ENCODE peak calls at places on chromosomes 2 and 18, in ten cellular contexts. H is stomach, E is testis, Y is hepatocyte, W is retinal pigment epithelial cell, Z is astrocyte of the spinal cord, X is mucosa of descending colon, I is cardiac fibroblast, J is A549, V is Panc1. M is an unnamed sample.

GRCh38 chr2:100214265-100214961 is 72.0 kb upstream of the AFF3 start:
- DNase-seq in H (no peak), E (peak), Y (peak), W (no peak), Z (no peak), X (peak), I (no peak), J (no peak), V (no peak), M (peak)

GRCh38 chr2:99442837-99443236 is 47.0 kb downstream of the REV1 start:
- DNase-seq in H (no peak), E (no peak), Y (no peak), W (no peak), Z (no peak), X (no peak), I (peak), J (no peak), V (no peak), M (peak)

GRCh38 chr2:155250800-155251199 is 552.3 kb downstream of the KCNJ3 start:
- DNase-seq in H (no peak), E (peak), Y (no peak), W (peak), Z (no peak), X (no peak), I (no peak), J (no peak), V (peak), M (peak)

GRCh38 chr2:134290363-134290762 is 36.5 kb downstream of the MGAT5 start:
- DNase-seq in H (no peak), E (no peak), Y (no peak), W (no peak), Z (no peak), X (no peak), I (no peak), J (no peak), V (no peak), M (no peak)

GRCh38 chr2:168431301-168432024 is 24.6 kb upstream of the CERS6 start:
- DNase-seq in H (no peak), E (no peak), Y (no peak), W (no peak), Z (no peak), X (no peak), I (no peak), J (no peak), V (no peak), M (no peak)

GRCh38 chr2:182358601-182359000 is 68.2 kb downstream of the PDE1A start:
- DNase-seq in H (no peak), E (no peak), Y (no peak), W (no peak), Z (no peak), X (no peak), I (no peak), J (no peak), V (no peak), M (no peak)

GRCh38 chr2:160647967-160648685 is 154.5 kb upstream of the RBMS1 start:
- DNase-seq in H (no peak), E (no peak), Y (no peak), W (no peak), Z (no peak), X (no peak), I (no peak), J (no peak), V (no peak), M (no peak)

GRCh38 chr2:174815524-174815923 is 51.3 kb upstream of the CHRNA1 start:
- DNase-seq in H (no peak), E (no peak), Y (no peak), W (no peak), Z (no peak), X (no peak), I (no peak), J (no peak), V (no peak), M (no peak)

GRCh38 chr18:48794251-48794970 is 156.4 kb downstream of the SMAD7 start:
- DNase-seq in H (no peak), E (no peak), Y (no peak), W (no peak), Z (no peak), X (no peak), I (no peak), J (no peak), V (no peak), M (no peak)

GRCh38 chr2:26816893-26817292 is 31.0 kb downstream of the CENPA start:
- DNase-seq in H (no peak), E (no peak), Y (no peak), W (no peak), Z (no peak), X (peak), I (no peak), J (no peak), V (no peak), M (no peak)

GRCh38 chr2:165837122-165837521 is 43.1 kb upstream of the GALNT3 start:
- DNase-seq in H (no peak), E (no peak), Y (peak), W (no peak), Z (peak), X (no peak), I (no peak), J (no peak), V (no peak), M (peak)

GRCh38 chr2:201777043-201777442 is 3.7 kb downstream of the ALS2 start:
- DNase-seq in H (no peak), E (no peak), Y (no peak), W (peak), Z (no peak), X (no peak), I (no peak), J (no peak), V (no peak), M (peak)

GRCh38 chr2:172096661-172097547 is 5.8 kb downstream of the DLX2 start:
- DNase-seq in H (no peak), E (no peak), Y (peak), W (no peak), Z (no peak), X (peak), I (peak), J (no peak), V (no peak), M (peak)

GRCh38 chr2:96928277-96928781 is 58.1 kb downstream of the FAM178B start:
- DNase-seq in H (no peak), E (peak), Y (peak), W (no peak), Z (no peak), X (peak), I (no peak), J (no peak), V (no peak), M (no peak)

GRCh38 chr2:174121178-174121577 is 127.2 kb downstream of the OLA1 start:
- DNase-seq in H (no peak), E (no peak), Y (no peak), W (no peak), Z (peak), X (no peak), I (no peak), J (no peak), V (no peak), M (no peak)

GRCh38 chr2:19971691-19972090 is 18.2 kb downstream of the WDR35 start:
- DNase-seq in H (no peak), E (no peak), Y (no peak), W (peak), Z (no peak), X (no peak), I (peak), J (no peak), V (no peak), M (no peak)

GRCh38 chr2:99682280-99683060 is 192.7 kb upstream of the REV1 start:
- DNase-seq in H (no peak), E (no peak), Y (no peak), W (peak), Z (peak), X (no peak), I (peak), J (no peak), V (no peak), M (peak)

GRCh38 chr2:168490916-168491605 is 35.0 kb downstream of the CERS6 start:
- DNase-seq in H (no peak), E (no peak), Y (no peak), W (no peak), Z (no peak), X (no peak), I (no peak), J (no peak), V (no peak), M (no peak)

GRCh38 chr2:37558622-37559021 is 112.8 kb downstream of the CDC42EP3 start:
- DNase-seq in H (no peak), E (no peak), Y (no peak), W (no peak), Z (no peak), X (no peak), I (no peak), J (no peak), V (no peak), M (no peak)

GRCh38 chr2:74514368-74515270 is at the start of gene TLX2:
- DNase-seq in H (no peak), E (no peak), Y (no peak), W (no peak), Z (no peak), X (no peak), I (no peak), J (no peak), V (no peak), M (no peak)

GRCh38 chr2:188388831-188389230 is 97.2 kb downstream of the GULP1 start:
- DNase-seq in H (no peak), E (no peak), Y (no peak), W (no peak), Z (no peak), X (no peak), I (no peak), J (no peak), V (no peak), M (no peak)

GRCh38 chr2:98560256-98560771 is 48.0 kb downstream of the COA5 start:
- DNase-seq in H (no peak), E (peak), Y (peak), W (peak), Z (peak), X (no peak), I (peak), J (no peak), V (no peak), M (peak)

GRCh38 chr18:42977982-42978595 is 137.4 kb downstream of the RIT2 start:
- DNase-seq in H (no peak), E (no peak), Y (no peak), W (no peak), Z (no peak), X (no peak), I (no peak), J (no peak), V (no peak), M (no peak)

GRCh38 chr18:1018211-1018651 is 113.6 kb downstream of the ADCYAP1 start:
- DNase-seq in H (no peak), E (no peak), Y (no peak), W (peak), Z (peak), X (no peak), I (peak), J (no peak), V (no peak), M (peak)

GRCh38 chr18:475202-475624 is 25.3 kb downstream of the COLEC12 start:
- DNase-seq in H (no peak), E (no peak), Y (no peak), W (no peak), Z (peak), X (no peak), I (peak), J (no peak), V (no peak), M (peak)

GRCh38 chr2:20012282-20013060 is at the start of gene MATN3:
- DNase-seq in H (peak), E (peak), Y (peak), W (no peak), Z (peak), X (peak), I (peak), J (peak), V (no peak), M (peak)

GRCh38 chr2:38336619-38337018 is 40.5 kb downstream of the ATL2 start:
- DNase-seq in H (no peak), E (no peak), Y (no peak), W (no peak), Z (no peak), X (no peak), I (no peak), J (no peak), V (no peak), M (no peak)

GRCh38 chr2:15795426-15795825 is 144.9 kb upstream of the MYCN start:
- DNase-seq in H (no peak), E (no peak), Y (peak), W (no peak), Z (no peak), X (no peak), I (peak), J (no peak), V (no peak), M (no peak)

GRCh38 chr2:97724946-97725688 is 11.7 kb downstream of the ZAP70 start:
- DNase-seq in H (no peak), E (no peak), Y (no peak), W (no peak), Z (no peak), X (peak), I (no peak), J (no peak), V (no peak), M (no peak)

GRCh38 chr2:215619022-215619958 is 183.4 kb upstream of the FN1 start:
- DNase-seq in H (no peak), E (no peak), Y (peak), W (no peak), Z (peak), X (no peak), I (peak), J (peak), V (no peak), M (peak)

GRCh38 chr2:20619624-20620024 is 31.3 kb downstream of the HS1BP3 start:
- DNase-seq in H (peak), E (no peak), Y (no peak), W (no peak), Z (no peak), X (no peak), I (no peak), J (no peak), V (no peak), M (no peak)

GRCh38 chr2:56184500-56184996 is 758 bp downstream of the CCDC85A start:
- DNase-seq in H (no peak), E (peak), Y (peak), W (no peak), Z (no peak), X (peak), I (no peak), J (peak), V (no peak), M (peak)

GRCh38 chr2:26344581-26345283 is 1.2 kb upstream of the SELENOI start:
- DNase-seq in H (no peak), E (peak), Y (peak), W (peak), Z (peak), X (peak), I (peak), J (no peak), V (no peak), M (peak)

GRCh38 chr2:136135924-136136906 is 18.3 kb upstream of the CXCR4 start:
- DNase-seq in H (peak), E (peak), Y (no peak), W (no peak), Z (no peak), X (no peak), I (no peak), J (no peak), V (no peak), M (no peak)

GRCh38 chr2:174332607-174333001 is 2.1 kb upstream of the SP9 start:
- DNase-seq in H (no peak), E (no peak), Y (no peak), W (no peak), Z (no peak), X (no peak), I (no peak), J (no peak), V (no peak), M (no peak)

GRCh38 chr2:175167076-175167791 is 769 bp downstream of the ATF2 start:
- DNase-seq in H (no peak), E (no peak), Y (peak), W (no peak), Z (peak), X (peak), I (peak), J (peak), V (no peak), M (peak)

GRCh38 chr2:71669628-71670429 is 216.5 kb downstream of the DYSF start:
- DNase-seq in H (no peak), E (no peak), Y (no peak), W (no peak), Z (no peak), X (no peak), I (no peak), J (no peak), V (no peak), M (no peak)

GRCh38 chr2:226256237-226256636 is 543.4 kb downstream of the IRS1 start:
- DNase-seq in H (no peak), E (no peak), Y (peak), W (no peak), Z (peak), X (no peak), I (peak), J (peak), V (peak), M (peak)

GRCh38 chr2:240423788-240424191 is 11.7 kb upstream of the GPC1 start:
- DNase-seq in H (peak), E (peak), Y (no peak), W (no peak), Z (no peak), X (no peak), I (no peak), J (no peak), V (no peak), M (no peak)

DNA sequence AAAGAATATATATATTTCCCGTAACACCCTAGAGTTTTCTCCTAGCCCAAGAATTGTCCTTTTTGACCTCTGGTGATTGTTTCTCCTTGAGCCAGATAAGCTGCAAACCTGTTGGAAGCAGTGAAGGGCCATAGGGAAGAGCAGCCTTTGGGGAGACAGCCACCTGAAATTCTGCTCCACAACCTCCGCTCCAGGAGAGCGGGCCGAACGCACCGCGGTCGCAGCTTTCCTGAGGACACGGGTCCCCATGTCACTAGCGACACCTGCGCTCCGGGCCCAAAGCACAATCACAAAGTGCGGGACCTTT is 620 bp upstream of the DSG2 start:
- DNase-seq in H (no peak), E (no peak), Y (no peak), W (no peak), Z (no peak), X (no peak), I (no peak), J (no peak), V (no peak), M (no peak)
- H3K4me3 ChIP-seq in H (peak), E (peak), Y (peak), W (peak), Z (no peak), X (no peak), I (peak), J (peak), V (peak), M (peak)

GRCh38 chr18:63850010-63850409 is 37.5 kb upstream of the SERPINB2 start:
- DNase-seq in H (no peak), E (peak), Y (peak), W (no peak), Z (no peak), X (no peak), I (peak), J (peak), V (no peak), M (peak)
- TF ChIP-seq CTCF in H (no peak), E (no peak), Y (peak), W (peak), Z (peak), X (no peak), I (peak), J (peak), V (peak), M (peak)

DNA sequence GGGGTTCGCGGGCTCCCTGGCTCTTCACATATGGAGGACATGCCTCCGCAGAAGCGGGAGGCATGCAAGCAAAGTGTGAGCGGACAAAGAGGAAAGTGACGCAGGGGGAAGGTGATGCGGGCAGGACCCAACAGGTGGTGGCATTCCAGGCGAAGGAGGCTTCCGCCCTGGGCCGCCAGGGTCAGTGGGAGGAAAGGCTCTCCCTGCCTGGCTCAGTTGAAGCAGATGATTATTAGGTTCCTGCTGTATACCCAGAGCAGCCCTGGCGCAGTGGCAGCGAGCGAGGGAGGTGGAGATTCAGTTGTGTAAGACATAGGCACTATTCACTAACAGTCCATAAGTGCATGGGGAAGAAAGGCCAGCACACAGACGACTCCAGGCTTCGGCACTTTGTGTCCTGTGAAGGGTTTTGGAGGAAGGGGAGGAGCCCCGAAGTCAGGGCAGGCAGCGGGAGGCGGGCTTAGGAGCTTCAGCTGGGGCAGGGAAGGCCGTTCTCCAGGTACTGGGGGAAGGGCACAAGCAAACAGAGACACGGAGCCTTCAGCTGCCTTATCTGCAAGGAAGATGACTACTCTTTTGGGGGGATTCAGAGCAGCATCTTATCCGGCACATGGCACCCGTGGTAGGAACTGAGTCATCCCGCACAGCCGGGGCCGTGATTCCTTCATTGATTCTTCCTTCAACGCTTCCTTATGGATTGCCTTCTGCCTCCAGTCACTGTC is 89.8 kb downstream of the TGOLN2 start:
- DNase-seq in H (no peak), E (no peak), Y (no peak), W (no peak), Z (no peak), X (no peak), I (no peak), J (no peak), V (no peak), M (no peak)
- H3K4me3 ChIP-seq in H (no peak), E (no peak), Y (no peak), W (no peak), Z (no peak), X (no peak), I (no peak), J (no peak), V (no peak), M (no peak)

GRCh38 chr2:84841577-84841976 is 39.3 kb downstream of the TRABD2A start:
- DNase-seq in H (no peak), E (no peak), Y (no peak), W (no peak), Z (no peak), X (no peak), I (no peak), J (no peak), V (no peak), M (no peak)

GRCh38 chr2:84840306-84840705 is 40.6 kb downstream of the TRABD2A start:
- DNase-seq in H (no peak), E (no peak), Y (no peak), W (no peak), Z (no peak), X (no peak), I (peak), J (no peak), V (no peak), M (no peak)

GRCh38 chr2:84836215-84836614 is 44.7 kb downstream of the TRABD2A start:
- DNase-seq in H (no peak), E (no peak), Y (no peak), W (no peak), Z (no peak), X (no peak), I (no peak), J (no peak), V (no peak), M (no peak)

GRCh38 chr2:84838434-84839145 is 42.3 kb downstream of the TRABD2A start:
- DNase-seq in H (no peak), E (no peak), Y (no peak), W (no peak), Z (peak), X (no peak), I (no peak), J (no peak), V (no peak), M (peak)

GRCh38 chr2:84839851-84840250 is 41.0 kb downstream of the TRABD2A start:
- DNase-seq in H (no peak), E (no peak), Y (no peak), W (no peak), Z (no peak), X (no peak), I (no peak), J (no peak), V (no peak), M (no peak)
- TF ChIP-seq CTCF in H (no peak), E (no peak), Y (no peak), W (no peak), Z (no peak), X (no peak), I (no peak), J (no peak), V (no peak), M (no peak)

GRCh38 chr18:45267622-45268021 is 347.7 kb upstream of the SLC14A2 start:
- DNase-seq in H (no peak), E (no peak), Y (no peak), W (no peak), Z (no peak), X (no peak), I (no peak), J (no peak), V (no peak), M (no peak)
- H3K4me3 ChIP-seq in H (no peak), E (no peak), Y (no peak), W (no peak), Z (no peak), X (no peak), I (no peak), J (no peak), V (no peak), M (no peak)